ENCODE peak calls at places on chromosomes 3 and 15, in five cellular contexts. O is cardiac muscle cell; F is AG04450; V is CD8-positive, alpha-beta T cell; R is fibroblast of pulmonary artery. J is an unnamed sample.
A peak's percentile ranks its signal among the peaks of the same experiment; 100 is the strongest.

GRCh38 chr3:42712344-42712648 is 9.7 kb upstream of the HHATL start:
- DNase-seq in O (no peak), F (no peak), V (no peak), R (no peak), J (no peak)

GRCh38 chr3:39519076-39519475 is 51.6 kb downstream of the MOBP start:
- DNase-seq in O (no peak), F (no peak), V (no peak), R (no peak), J (no peak)

GRCh38 chr3:121822973-121823372 is 11.9 kb downstream of the IQCB1 start:
- DNase-seq in O (no peak), F (no peak), V (no peak), R (no peak), J (no peak)

GRCh38 chr3:72259755-72260589 is 475.0 kb upstream of the PROK2 start:
- DNase-seq in O (no peak), F (no peak), V (no peak), R (no peak), J (no peak)

GRCh38 chr3:127693336-127693843 is 20.6 kb downstream of the ABTB1 start:
- DNase-seq in O (no peak), F (no peak), V (no peak), R (no peak), J (no peak)

GRCh38 chr15:95653361-95653805 is 677.1 kb upstream of the NR2F2 start:
- DNase-seq in O (no peak), F (no peak), V (no peak), R (no peak), J (no peak)

GRCh38 chr3:88987786-88988185 is 119.6 kb upstream of the EPHA3 start:
- DNase-seq in O (no peak), F (no peak), V (no peak), R (no peak), J (no peak)

GRCh38 chr3:2098398-2099027 is at the start of gene CNTN4:
- DNase-seq in O (peak; percentile 94), F (no peak), V (no peak), R (no peak), J (peak; percentile 15)

GRCh38 chr3:62142280-62142679 is 231.1 kb downstream of the FEZF2 start:
- DNase-seq in O (no peak), F (no peak), V (no peak), R (no peak), J (no peak)

GRCh38 chr15:36943496-36944361 is 156.6 kb downstream of the MEIS2 start:
- DNase-seq in O (no peak), F (no peak), V (no peak), R (peak; percentile 28), J (no peak)

GRCh38 chr3:65979152-65979551 is 59.6 kb downstream of the MAGI1 start:
- DNase-seq in O (no peak), F (peak; percentile 67), V (no peak), R (peak; percentile 92), J (peak; percentile 57)

GRCh38 chr3:45688194-45688881 is 858 bp upstream of the SACM1L start:
- DNase-seq in O (peak; percentile 70), F (no peak), V (no peak), R (no peak), J (no peak)

GRCh38 chr3:79414821-79415220 is 353.0 kb downstream of the ROBO1 start:
- DNase-seq in O (no peak), F (peak; percentile 10), V (no peak), R (peak; percentile 78), J (no peak)

GRCh38 chr3:126664591-126665214 is 9.8 kb upstream of the TXNRD3 start:
- DNase-seq in O (no peak), F (no peak), V (no peak), R (no peak), J (peak; percentile 23)

GRCh38 chr3:3735919-3736318 is 63.3 kb upstream of the LRRN1 start:
- DNase-seq in O (no peak), F (no peak), V (no peak), R (no peak), J (no peak)

GRCh38 chr3:52986049-52986448 is 59.8 kb downstream of the SFMBT1 start:
- DNase-seq in O (no peak), F (no peak), V (no peak), R (peak; percentile 18), J (no peak)

GRCh38 chr15:90571063-90571541 is 41.4 kb downstream of the CRTC3 start:
- DNase-seq in O (no peak), F (no peak), V (no peak), R (no peak), J (no peak)

GRCh38 chr15:82571722-82572222 is 31.5 kb upstream of the RPS17 start:
- DNase-seq in O (peak; percentile 46), F (peak; percentile 39), V (no peak), R (peak; percentile 59), J (peak; percentile 18)

GRCh38 chr15:80694624-80695098 is 449 bp upstream of the ABHD17C start:
- DNase-seq in O (peak; percentile 18), F (no peak), V (peak; percentile 5), R (peak; percentile 56), J (no peak)

GRCh38 chr3:8341853-8342252 is 159.8 kb upstream of the LMCD1 start:
- DNase-seq in O (no peak), F (no peak), V (no peak), R (no peak), J (no peak)

GRCh38 chr3:153289334-153289808 is 127.3 kb downstream of the RAP2B start:
- DNase-seq in O (peak; percentile 6), F (no peak), V (no peak), R (no peak), J (no peak)

GRCh38 chr3:150371741-150372254 is 36.3 kb upstream of the TSC22D2 start:
- DNase-seq in O (peak; percentile 43), F (peak; percentile 97), V (no peak), R (peak; percentile 99), J (peak; percentile 100)
- H3K4me3 ChIP-seq in O (no peak overlapping the region), F (peak overlapping the region; percentile 63), V (no peak overlapping the region), R (peak overlapping the region; percentile 52), J (peak overlapping the region; percentile 43)

DNA sequence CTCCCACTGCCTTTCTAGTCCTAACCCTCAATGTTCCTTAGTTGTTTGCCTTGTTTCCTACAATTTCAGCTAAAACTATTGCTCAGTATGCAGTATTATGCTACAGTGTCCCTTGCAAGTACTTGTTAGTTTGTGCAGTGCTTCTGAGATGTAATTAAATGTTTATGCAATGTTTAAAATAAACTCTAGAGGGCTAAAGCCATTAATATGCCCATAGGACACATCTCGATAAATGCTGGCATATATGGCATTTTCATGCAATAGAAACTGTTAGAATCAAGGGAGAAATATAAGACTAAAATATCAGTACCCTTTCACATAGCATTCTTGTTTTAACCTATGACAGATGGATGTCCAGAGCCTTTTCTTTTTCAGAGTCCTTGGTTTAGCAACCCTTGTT is 59.8 kb upstream of the ACKR4 start:
- DNase-seq in O (no peak), F (no peak), V (no peak), R (no peak), J (no peak)
- TF ChIP-seq CTCF in O (peak; percentile 7), F (peak; percentile 31), V (no peak), R (no peak), J (no peak)

GRCh38 chr3:128881576-128881975 is 2.2 kb downstream of the ACAD9 start:
- DNase-seq in O (no peak), F (no peak), V (no peak), R (no peak), J (no peak)
- H3K4me3 ChIP-seq in O (no peak overlapping the region), F (no peak overlapping the region), V (no peak overlapping the region), R (no peak overlapping the region), J (no peak overlapping the region)

GRCh38 chr15:67870868-67871408 is 31.1 kb upstream of the RNU6-1 start:
- DNase-seq in O (no peak), F (no peak), V (no peak), R (no peak), J (no peak)
- TF ChIP-seq CTCF in O (no peak), F (no peak), V (no peak), R (no peak), J (no peak)

DNA sequence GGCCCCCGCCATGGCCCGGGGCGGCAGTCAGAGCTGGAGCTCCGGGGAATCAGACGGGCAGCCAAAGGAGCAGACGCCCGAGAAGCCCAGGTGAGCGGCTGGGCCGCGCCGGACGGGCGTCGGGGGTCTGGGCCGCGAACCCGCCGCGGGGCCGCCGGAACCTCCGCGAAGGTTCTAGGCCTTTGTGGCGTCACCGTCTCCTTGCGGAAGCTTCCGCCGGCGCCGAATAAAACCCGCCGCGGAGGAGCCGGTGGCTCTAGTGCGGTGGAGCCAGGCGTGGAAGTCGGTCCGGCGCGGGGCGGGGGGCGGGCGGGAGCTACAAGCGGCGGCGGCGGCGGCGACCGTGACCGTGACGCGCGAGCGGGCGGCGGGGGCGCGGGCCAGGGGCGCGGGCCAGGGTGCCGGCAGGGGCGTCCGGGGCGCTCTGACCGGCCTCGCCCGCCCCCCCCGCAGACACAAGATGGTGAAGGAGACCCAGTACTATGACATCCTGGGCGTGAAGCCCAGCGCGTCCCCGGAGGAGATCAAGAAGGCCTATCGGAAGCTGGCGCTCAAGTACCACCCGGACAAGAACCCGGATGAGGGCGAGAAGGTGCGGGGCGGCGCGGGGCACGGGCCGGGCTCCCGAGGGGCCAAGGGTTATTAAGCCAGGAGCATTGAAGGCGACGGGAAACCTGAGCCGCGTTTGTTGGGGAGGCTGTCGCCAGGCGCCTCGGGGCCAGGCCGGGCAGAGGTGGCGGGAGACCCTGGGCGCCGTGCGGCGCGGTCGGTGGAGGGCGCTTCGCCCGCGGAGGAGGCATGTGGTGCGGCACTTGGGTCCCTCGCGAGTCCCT is at the start of gene DNAJA4:
- DNase-seq in O (no peak), F (no peak), V (peak; percentile 49), R (peak; percentile 38), J (no peak)
- H3K4me3 ChIP-seq in O (no peak within 1 kb of the TSS), F (peak within 1 kb of the TSS; percentile 44), V (peak within 1 kb of the TSS; percentile 54), R (peak within 1 kb of the TSS; percentile 53), J (peak within 1 kb of the TSS; percentile 42)

DNA sequence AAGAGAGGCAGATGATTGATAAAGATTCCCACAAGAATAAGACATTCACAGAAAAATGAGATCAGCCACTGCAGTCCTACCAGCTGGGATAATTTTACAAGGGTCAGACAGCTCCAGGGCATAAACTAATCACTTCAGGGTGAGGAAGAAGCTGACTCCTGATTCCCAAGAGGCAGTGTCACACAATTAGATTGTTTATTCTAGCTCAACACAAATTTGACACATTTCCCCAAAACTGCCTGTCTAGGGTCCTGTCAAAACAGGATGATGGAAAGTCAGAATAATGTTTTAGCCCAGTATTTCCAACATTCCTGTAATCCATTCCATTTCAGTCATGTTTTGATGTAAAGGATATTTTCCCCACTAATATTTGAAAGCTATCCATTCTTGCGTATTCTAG is 110.8 kb downstream of the TNIK start:
- DNase-seq in O (no peak), F (no peak), V (no peak), R (no peak), J (no peak)
- TF ChIP-seq CTCF in O (no peak), F (no peak), V (no peak), R (no peak), J (no peak)

GRCh38 chr3:155110021-155110420 is 29.9 kb downstream of the MME start:
- DNase-seq in O (no peak), F (no peak), V (no peak), R (no peak), J (no peak)
- H3K4me3 ChIP-seq in O (no peak overlapping the region), F (no peak overlapping the region), V (no peak overlapping the region), R (no peak overlapping the region), J (no peak overlapping the region)